ENCODE peak calls at places on chromosomes 1 and 21, in eight cellular contexts. D is heart left ventricle, H is left lung, W is stomach, I is astrocyte, P is IMR-90, O is pancreas, F is colonic mucosa. V is an unnamed sample.

GRCh38 chr1:53606197-53607095 is 132.5 kb downstream of the GLIS1 start:
- DNase-seq in F (no peak), I (no peak), P (no peak), W (no peak), O (peak; percentile 45), D (no peak), H (peak; percentile 15), V (no peak)

GRCh38 chr1:229563241-229563640 is 4.7 kb upstream of the ABCB10 start:
- DNase-seq in H (no peak), W (no peak), F (no peak), P (no peak), D (no peak), O (no peak), I (no peak), V (no peak)

GRCh38 chr1:240188139-240188538 is 96.5 kb downstream of the FMN2 start:
- DNase-seq in D (no peak), H (no peak), P (no peak), I (no peak), F (no peak), O (no peak), W (no peak), V (no peak)

GRCh38 chr1:169680377-169681019 is 30.9 kb downstream of the SELL start:
- DNase-seq in H (no peak), P (no peak), D (no peak), I (no peak), O (no peak), W (no peak), F (no peak), V (no peak)

GRCh38 chr1:39652105-39652504 is 12.7 kb upstream of the HEYL start:
- DNase-seq in I (no peak), F (no peak), H (no peak), P (no peak), O (no peak), W (no peak), D (peak; percentile 75), V (no peak)

GRCh38 chr1:95118019-95118499 is 904 bp downstream of the TLCD4 start:
- DNase-seq in H (peak; percentile 57), D (no peak), F (no peak), W (no peak), I (no peak), P (no peak), O (no peak), V (no peak)

GRCh38 chr21:34899302-34899701 is 149.8 kb downstream of the RUNX1 start:
- DNase-seq in P (no peak), F (no peak), W (no peak), I (no peak), H (no peak), O (no peak), D (no peak), V (no peak)

GRCh38 chr1:85577421-85578320 is 2.9 kb upstream of the CCN1 start:
- DNase-seq in F (no peak), W (no peak), P (no peak), H (no peak), O (no peak), I (no peak), D (peak; percentile 52), V (no peak)

GRCh38 chr1:219442575-219442974 is 170.3 kb downstream of the ZC3H11B start:
- DNase-seq in I (peak; percentile 91), W (no peak), F (no peak), D (no peak), P (peak; percentile 73), H (no peak), O (no peak), V (no peak)

GRCh38 chr1:226549094-226549936 is 751 bp downstream of the STUM start:
- DNase-seq in D (no peak), W (no peak), P (no peak), O (peak; percentile 65), I (no peak), H (no peak), F (peak; percentile 30), V (no peak)

GRCh38 chr1:116521186-116521585 is 49.6 kb downstream of the CD58 start:
- DNase-seq in H (no peak), D (no peak), P (peak; percentile 41), O (no peak), I (peak; percentile 58), W (no peak), F (no peak), V (no peak)

GRCh38 chr1:10341062-10341600 is 57.7 kb upstream of the PGD start:
- DNase-seq in O (no peak), H (no peak), F (peak; percentile 30), I (no peak), W (no peak), P (peak; percentile 17), D (no peak), V (no peak)

GRCh38 chr1:50424045-50424939 is 1.0 kb upstream of the DMRTA2 start:
- DNase-seq in I (no peak), W (no peak), P (no peak), D (no peak), F (no peak), O (no peak), H (no peak), V (no peak)

GRCh38 chr1:237249120-237249519 is 207.1 kb downstream of the RYR2 start:
- DNase-seq in O (no peak), I (no peak), H (no peak), F (no peak), P (no peak), D (no peak), W (no peak), V (no peak)

GRCh38 chr1:196609114-196609737 is 986 bp upstream of the KCNT2 start:
- DNase-seq in W (no peak), I (no peak), H (no peak), O (no peak), F (no peak), P (peak; percentile 11), D (no peak), V (no peak)

GRCh38 chr1:109582021-109582420 is 33.6 kb downstream of the GNAI3 start:
- DNase-seq in I (no peak), O (no peak), F (no peak), H (no peak), D (no peak), W (no peak), P (no peak), V (no peak)

GRCh38 chr1:18417317-18418269 is 63.1 kb upstream of the KLHDC7A start:
- DNase-seq in W (no peak), H (no peak), D (no peak), P (no peak), I (no peak), F (no peak), O (no peak), V (no peak)

GRCh38 chr1:154474802-154475201 is 27.2 kb upstream of the TDRD10 start:
- DNase-seq in H (peak; percentile 85), W (peak; percentile 68), P (peak; percentile 80), O (no peak), F (peak; percentile 92), I (peak; percentile 91), D (peak; percentile 37), V (peak; percentile 86)

GRCh38 chr1:227947425-227947677 is 381 bp downstream of the WNT9A start:
- DNase-seq in D (no peak), F (peak; percentile 22), W (no peak), P (no peak), I (no peak), H (no peak), O (no peak), V (no peak)

GRCh38 chr1:227944931-227945890 is 2.5 kb downstream of the WNT9A start:
- DNase-seq in H (no peak), O (peak; percentile 60), F (peak; percentile 18), D (peak; percentile 45), P (no peak), W (peak; percentile 55), I (no peak), V (no peak)

GRCh38 chr1:227944066-227944930 is 3.4 kb downstream of the WNT9A start:
- DNase-seq in P (no peak), O (peak; percentile 53), I (no peak), H (no peak), W (peak; percentile 22), F (peak; percentile 20), D (peak; percentile 72), V (no peak)

GRCh38 chr1:227946624-227947424 is 908 bp downstream of the WNT9A start:
- DNase-seq in F (peak; percentile 87), I (peak; percentile 43), D (peak; percentile 79), W (peak; percentile 88), H (peak; percentile 76), P (peak; percentile 46), O (peak; percentile 94), V (no peak)

DNA sequence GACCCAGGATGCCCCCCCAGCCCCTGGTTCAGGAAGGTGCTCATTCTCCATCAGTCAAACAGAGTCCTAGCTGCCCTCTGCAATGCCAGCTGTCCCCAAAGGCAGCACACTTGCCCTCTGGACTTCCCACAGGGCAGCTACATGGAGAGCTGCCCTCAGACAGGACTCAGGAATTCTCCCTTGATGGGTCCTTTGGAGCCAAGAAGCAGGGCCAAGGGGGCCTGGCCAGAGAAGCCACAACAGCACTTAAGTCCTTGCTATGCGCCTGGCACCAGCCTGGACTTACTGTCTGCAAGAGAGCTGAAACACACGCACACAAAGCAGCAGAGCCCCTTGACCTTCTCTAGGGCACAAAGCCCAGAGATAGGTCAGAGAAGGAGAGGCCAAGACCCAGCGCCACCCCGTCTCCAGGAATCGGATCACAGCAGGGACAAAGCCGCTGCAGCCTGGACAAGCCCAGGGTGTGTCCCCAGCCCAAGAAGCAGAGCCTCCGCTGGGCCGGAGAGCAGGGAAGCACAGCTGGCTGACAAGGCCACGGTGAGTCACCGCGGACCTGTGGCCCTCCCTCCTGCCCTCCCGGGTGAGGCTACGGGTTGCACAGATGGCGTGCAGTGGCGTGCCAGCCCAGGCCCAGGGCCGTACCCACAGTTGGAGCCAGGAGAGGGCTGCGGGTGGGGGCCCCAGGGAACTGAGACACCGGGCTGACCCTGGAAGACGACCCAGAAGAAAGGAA is 1.7 kb downstream of the WNT9A start:
- DNase-seq in W (peak; percentile 86), F (peak; percentile 80), I (peak; percentile 53), D (peak; percentile 57), H (peak; percentile 79), O (peak; percentile 86), P (peak; percentile 51), V (no peak)
- H3K4me3 ChIP-seq in W (peak overlapping the region; percentile 61), F (peak overlapping the region; percentile 47), I (peak overlapping the region; percentile 50), D (peak overlapping the region; percentile 57), H (peak overlapping the region; percentile 27), O (peak overlapping the region; percentile 38), P (no peak overlapping the region), V (no peak overlapping the region)

DNA sequence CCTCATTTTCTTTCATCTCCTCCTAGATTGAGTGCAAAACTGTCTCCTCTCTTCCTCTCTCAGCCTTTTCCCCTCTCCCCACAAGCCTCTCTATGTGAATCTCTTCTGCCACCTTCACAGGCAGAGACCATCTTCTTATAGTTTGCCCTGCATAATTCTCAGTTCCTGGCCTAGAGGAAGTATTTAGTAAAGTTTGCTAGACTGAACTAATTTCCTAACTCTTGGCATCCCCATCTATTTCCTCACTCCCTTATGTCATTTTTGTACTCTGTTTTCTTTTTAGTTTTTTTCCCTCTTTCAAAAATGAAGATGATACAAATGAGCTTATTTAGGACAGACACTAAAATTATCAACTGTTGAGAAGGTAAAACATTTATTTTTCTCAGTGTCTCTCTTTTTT is 66.0 kb downstream of the XCL2 start:
- DNase-seq in F (no peak), H (no peak), O (no peak), W (no peak), D (no peak), I (no peak), P (no peak), V (no peak)
- TF ChIP-seq CTCF in F (no peak), H (no peak), O (no peak), W (no peak), D (no peak), I (no peak), P (no peak), V (no peak)

GRCh38 chr1:161225534-161226319 is at the start of gene TOMM40L:
- DNase-seq in P (peak; percentile 100), O (peak; percentile 81), H (peak; percentile 94), W (peak; percentile 84), I (peak; percentile 99), D (peak; percentile 93), F (peak; percentile 92), V (peak; percentile 99)
- H3K27me3 ChIP-seq in P (no peaks in the 10 kb centered on the region), O (no peaks in the 10 kb centered on the region), H (no peaks in the 10 kb centered on the region), W (no peaks in the 10 kb centered on the region), I (no peaks in the 10 kb centered on the region), D (no peaks in the 10 kb centered on the region), F (no peaks in the 10 kb centered on the region), V (no peaks in the 10 kb centered on the region)

GRCh38 chr1:245512980-245513578 is 358.3 kb downstream of the KIF26B start:
- DNase-seq in I (no peak), H (no peak), W (no peak), F (no peak), D (no peak), P (no peak), O (no peak), V (no peak)
- H3K4me3 ChIP-seq in I (peak overlapping the region; percentile 24), H (no peak overlapping the region), W (no peak overlapping the region), F (no peak overlapping the region), D (peak overlapping the region; percentile 25), P (no peak overlapping the region), O (no peak overlapping the region), V (peak overlapping the region; percentile 22)

V was measured in BJ.